ENCODE peak calls at places on chromosomes 12 and 14, in four cellular contexts. U, J, H and C are unnamed samples.

GRCh38 chr14:70832536-70833305 is 23.4 kb upstream of the MAP3K9 start:
- DNase-seq in U (no peak), J (no peak), H (no peak), C (peak; percentile 30)

GRCh38 chr12:115203661-115204060 is 519.7 kb upstream of the TBX3 start:
- DNase-seq in U (no peak), J (no peak), H (no peak), C (peak; percentile 62)

GRCh38 chr14:83085725-83086124 is 1552.1 kb upstream of the SEL1L start:
- DNase-seq in U (no peak), J (no peak), H (no peak), C (no peak)

GRCh38 chr14:61153436-61153835 is 127.7 kb downstream of the TMEM30B start:
- DNase-seq in U (no peak), J (no peak), H (no peak), C (no peak)

GRCh38 chr14:71240866-71241520 is 333.7 kb downstream of the PCNX1 start:
- DNase-seq in U (no peak), J (no peak), H (no peak), C (no peak)

GRCh38 chr14:99093532-99094517 is 178.2 kb downstream of the BCL11B start:
- DNase-seq in U (no peak), J (no peak), H (no peak), C (no peak)

GRCh38 chr12:47276253-47277070 is 196.7 kb upstream of the AMIGO2 start:
- DNase-seq in U (no peak), J (no peak), H (peak; percentile 79), C (peak; percentile 75)

GRCh38 chr12:125431516-125431915 is 366.3 kb downstream of the AACS start:
- DNase-seq in U (no peak), J (no peak), H (no peak), C (no peak)

GRCh38 chr12:18581232-18581962 is 156.4 kb downstream of the PLCZ1 start:
- DNase-seq in U (no peak), J (no peak), H (no peak), C (no peak)

GRCh38 chr14:64303471-64303917 is 9.3 kb upstream of the ESR2 start:
- DNase-seq in U (no peak), J (no peak), H (peak; percentile 72), C (peak; percentile 60)

GRCh38 chr12:25861226-25861625 is 97.3 kb upstream of the RASSF8 start:
- DNase-seq in U (no peak), J (no peak), H (no peak), C (no peak)

GRCh38 chr14:97393244-97393643 is 596.1 kb downstream of the VRK1 start:
- DNase-seq in U (no peak), J (no peak), H (no peak), C (no peak)

GRCh38 chr14:58082011-58082410 is 70.0 kb downstream of the ARMH4 start:
- DNase-seq in U (no peak), J (no peak), H (no peak), C (no peak)

GRCh38 chr12:34625116-34625515 is 602.8 kb downstream of the ALG10 start:
- DNase-seq in U (no peak), J (no peak), H (peak; percentile 10), C (peak; percentile 15)

GRCh38 chr12:109531411-109531810 is 41.9 kb downstream of the MMAB start:
- DNase-seq in U (no peak), J (no peak), H (no peak), C (no peak)

GRCh38 chr12:59657266-59657665 is 61.4 kb downstream of the SLC16A7 start:
- DNase-seq in U (no peak), J (no peak), H (no peak), C (peak; percentile 34)

GRCh38 chr12:2326470-2326869 is 273.7 kb downstream of the CACNA1C start:
- DNase-seq in U (no peak), J (no peak), H (no peak), C (no peak)

GRCh38 chr12:6278439-6279255 is 31.8 kb upstream of the PLEKHG6 start:
- DNase-seq in U (peak; percentile 95), J (peak; percentile 97), H (peak; percentile 75), C (peak; percentile 77)
- TF ChIP-seq CTCF in U (peak; percentile 84), J (no peak), H (peak; percentile 82), C (peak; percentile 28)

DNA sequence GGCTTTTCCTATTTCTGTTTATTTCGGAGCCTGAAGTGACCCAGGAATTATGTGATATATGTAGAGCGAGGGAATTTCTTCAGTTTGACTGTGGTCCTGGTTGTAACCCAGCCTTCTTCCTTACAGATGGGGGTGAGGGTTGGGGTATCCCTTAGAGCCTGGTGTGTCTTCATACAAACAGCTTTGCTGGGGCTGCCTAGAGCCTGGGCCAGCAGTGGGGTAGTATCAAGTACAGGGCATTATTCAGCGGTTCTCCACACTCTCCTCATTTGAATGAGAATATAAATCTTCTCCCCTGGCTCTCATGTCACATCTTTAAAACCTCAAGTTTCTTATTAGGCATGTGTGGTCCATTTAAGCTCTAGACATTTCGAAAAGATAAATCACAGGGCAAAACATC is 93.9 kb downstream of the ETV6 start:
- DNase-seq in U (no peak), J (no peak), H (no peak), C (no peak)
- H3K4me3 ChIP-seq in U (no peak overlapping the region), J (no peak overlapping the region), H (peak overlapping the region; percentile 46), C (no peak overlapping the region)

DNA sequence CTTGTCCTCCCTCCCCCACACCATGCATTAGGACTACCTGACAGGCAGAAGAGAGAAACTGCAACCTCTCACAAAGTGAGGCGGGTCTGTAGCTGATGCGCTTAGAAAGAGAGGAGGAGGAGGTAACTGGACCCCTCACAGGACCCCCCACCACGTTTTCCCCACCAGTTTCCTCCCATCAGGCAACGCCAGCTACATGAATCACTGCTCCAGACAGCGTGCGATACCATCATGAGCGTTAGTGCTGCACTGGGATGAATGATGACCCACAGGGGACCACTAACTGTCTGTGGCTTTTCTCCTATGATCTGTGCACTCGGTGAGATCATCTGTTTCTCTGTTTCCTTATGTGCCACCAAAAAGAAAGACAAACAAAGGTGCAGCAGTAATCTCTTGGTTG is 77.7 kb downstream of the KCNK10 start:
- DNase-seq in U (no peak), J (no peak), H (no peak), C (no peak)
- TF ChIP-seq CTCF in U (no peak), J (no peak), H (no peak), C (no peak)

DNA sequence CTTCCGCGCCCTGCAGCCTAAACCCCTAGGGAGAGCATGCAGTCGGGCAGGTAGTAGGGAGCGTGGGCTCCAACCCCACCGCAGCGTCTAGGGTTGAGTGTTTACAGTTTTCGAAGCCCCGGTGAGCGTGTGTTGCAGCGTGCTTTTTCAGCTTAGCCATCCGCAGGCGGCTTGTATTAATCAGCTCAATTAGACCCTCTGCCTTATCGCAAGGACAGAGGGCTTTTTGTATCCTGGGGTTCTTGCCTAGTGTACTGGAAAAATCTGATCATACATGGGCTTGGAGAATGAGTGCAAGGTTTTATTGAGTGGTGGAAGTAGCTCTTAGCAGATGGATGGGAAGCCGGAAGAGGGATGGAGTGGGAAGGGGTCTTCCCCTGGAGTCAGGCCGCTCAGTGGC is 44.4 kb upstream of the GNG2 start:
- DNase-seq in U (no peak), J (no peak), H (no peak), C (no peak)
- H3K4me3 ChIP-seq in U (no peak overlapping the region), J (no peak overlapping the region), H (no peak overlapping the region), C (no peak overlapping the region)

GRCh38 chr14:86035882-86036281 is 505.9 kb downstream of the FLRT2 start:
- DNase-seq in U (no peak), J (no peak), H (peak; percentile 52), C (peak; percentile 4)
- TF ChIP-seq CTCF in U (no peak), J (no peak), H (peak; percentile 74), C (peak; percentile 53)